ENCODE peak calls at places on chromosomes 7 and 10, in six cellular contexts. Y, T, F, W, E and D are unnamed samples.

GRCh38 chr10:69392481-69393000 is 24.2 kb downstream of the TACR2 start:
- DNase-seq in Y (peak; percentile 97), T (peak; percentile 69), F (peak; percentile 92), W (peak; percentile 83), E (peak; percentile 51), D (peak; percentile 91)

GRCh38 chr7:31553636-31554035 is 39.7 kb downstream of the ITPRID1 start:
- DNase-seq in Y (no peak), T (no peak), F (no peak), W (no peak), E (no peak), D (no peak)

GRCh38 chr10:62815373-62816111 is 624 bp downstream of the EGR2 start:
- DNase-seq in Y (peak; percentile 50), T (no peak), F (no peak), W (no peak), E (no peak), D (peak; percentile 69)

GRCh38 chr7:112995091-112995824 is 91.4 kb downstream of the GPR85 start:
- DNase-seq in Y (peak; percentile 20), T (no peak), F (no peak), W (no peak), E (no peak), D (no peak)

GRCh38 chr10:58718596-58718995 is 205.9 kb downstream of the BICC1 start:
- DNase-seq in Y (no peak), T (no peak), F (no peak), W (no peak), E (no peak), D (no peak)

GRCh38 chr7:122550545-122550944 is 148.4 kb downstream of the RNF133 start:
- DNase-seq in Y (peak; percentile 23), T (no peak), F (no peak), W (no peak), E (no peak), D (no peak)

GRCh38 chr7:44288381-44288685 is 37.1 kb downstream of the CAMK2B start:
- DNase-seq in Y (no peak), T (no peak), F (no peak), W (no peak), E (no peak), D (peak; percentile 43)

GRCh38 chr7:90192876-90193765 is 18.4 kb upstream of the STEAP2 start:
- DNase-seq in Y (no peak), T (no peak), F (no peak), W (no peak), E (no peak), D (no peak)

GRCh38 chr10:29479081-29479917 is 155.5 kb downstream of the SVIL start:
- DNase-seq in Y (no peak), T (no peak), F (no peak), W (no peak), E (no peak), D (no peak)

GRCh38 chr10:18713077-18713476 is 53.8 kb downstream of the ARL5B start:
- DNase-seq in Y (no peak), T (peak; percentile 53), F (no peak), W (no peak), E (no peak), D (no peak)

GRCh38 chr10:97915761-97916160 is 66.1 kb downstream of the GOLGA7B start:
- DNase-seq in Y (no peak), T (no peak), F (no peak), W (no peak), E (no peak), D (no peak)

GRCh38 chr7:78734626-78735025 is 718.8 kb downstream of the MAGI2 start:
- DNase-seq in Y (no peak), T (no peak), F (no peak), W (no peak), E (peak; percentile 1), D (no peak)

GRCh38 chr7:134894928-134895327 is 91.4 kb upstream of the AGBL3 start:
- DNase-seq in Y (no peak), T (no peak), F (no peak), W (no peak), E (no peak), D (no peak)
- TF ChIP-seq CREB1 in Y (no peak), T (no peak), F (no peak), W (no peak), E (no peak), D (no peak)

GRCh38 chr7:41336981-41337380 is 365.9 kb downstream of the INHBA start:
- DNase-seq in Y (no peak), T (no peak), F (no peak), W (no peak), E (no peak), D (no peak)

GRCh38 chr7:41334071-41334862 is 368.6 kb downstream of the INHBA start:
- DNase-seq in Y (no peak), T (no peak), F (no peak), W (no peak), E (no peak), D (no peak)

GRCh38 chr7:41339913-41340676 is 362.8 kb downstream of the INHBA start:
- DNase-seq in Y (no peak), T (no peak), F (no peak), W (no peak), E (no peak), D (no peak)

GRCh38 chr7:41333506-41333905 is 369.4 kb downstream of the INHBA start:
- DNase-seq in Y (no peak), T (no peak), F (no peak), W (no peak), E (no peak), D (no peak)

DNA sequence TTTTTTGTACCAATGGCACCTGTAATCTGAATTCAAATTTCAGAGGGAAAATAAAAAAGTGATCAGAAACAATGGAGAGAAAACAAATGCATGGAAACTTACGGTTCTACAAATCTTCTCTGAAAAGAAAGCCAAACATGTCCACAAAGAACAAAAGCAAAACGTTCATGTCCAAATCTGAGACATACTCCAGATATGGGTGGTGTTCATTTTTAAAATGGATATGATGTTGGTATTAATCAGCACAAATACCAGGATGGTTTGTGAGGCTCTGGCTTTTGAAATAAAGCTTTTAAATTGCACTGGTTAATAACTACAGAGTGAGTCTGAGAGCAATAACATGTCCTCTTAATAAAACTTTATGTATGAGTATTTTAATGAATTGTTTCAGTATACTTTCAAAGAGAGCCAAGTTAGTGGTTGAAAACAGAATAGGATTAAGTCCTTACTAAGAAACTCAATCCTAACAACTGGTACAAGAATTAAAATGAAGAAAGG is 366.4 kb downstream of the INHBA start:
- DNase-seq in Y (no peak), T (no peak), F (no peak), W (no peak), E (no peak), D (no peak)
- TF ChIP-seq CREB1 in Y (no peak), T (no peak), F (no peak), W (no peak), E (no peak), D (no peak)

DNA sequence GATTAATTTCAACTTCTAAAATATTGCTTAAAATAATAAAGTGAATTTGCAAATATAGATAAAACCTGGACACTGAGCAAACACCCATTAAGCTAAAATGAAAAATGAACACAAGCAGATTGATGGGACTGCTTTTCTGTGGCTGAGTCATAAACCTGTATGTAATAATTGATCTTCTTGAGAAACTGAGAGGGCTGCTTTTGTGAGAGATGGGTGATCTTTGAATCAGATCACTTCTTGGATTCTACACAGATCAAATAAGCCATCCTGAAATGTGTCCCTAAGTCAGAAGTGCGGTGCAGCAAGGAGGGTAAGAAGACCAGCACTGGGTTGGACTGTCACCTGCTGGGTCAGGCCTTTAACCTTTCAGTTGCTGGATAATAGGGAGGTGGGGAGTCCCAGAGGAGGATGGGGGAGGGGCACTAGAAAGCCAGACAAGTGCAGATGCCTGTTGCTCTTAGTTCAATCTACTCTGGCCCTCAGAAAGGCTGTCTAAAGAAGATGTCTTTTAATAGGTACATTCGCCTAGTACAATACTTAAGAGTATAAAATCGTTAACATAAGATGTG is 178.2 kb upstream of the NAMPT start:
- DNase-seq in Y (peak; percentile 39), T (no peak), F (peak; percentile 36), W (no peak), E (no peak), D (no peak)
- TF ChIP-seq CREB1 in Y (no peak), T (no peak), F (no peak), W (no peak), E (no peak), D (no peak)

GRCh38 chr10:100982916-100983830 is 4.1 kb downstream of the MRPL43 start:
- DNase-seq in Y (no peak), T (no peak), F (no peak), W (no peak), E (no peak), D (no peak)

GRCh38 chr10:100986623-100986951 is 710 bp downstream of the MRPL43 start:
- DNase-seq in Y (no peak), T (no peak), F (no peak), W (no peak), E (no peak), D (no peak)

GRCh38 chr10:100983868-100984669 is 3.2 kb downstream of the MRPL43 start:
- DNase-seq in Y (no peak), T (no peak), F (no peak), W (no peak), E (no peak), D (no peak)

GRCh38 chr10:100985336-100985735 is 2.0 kb downstream of the MRPL43 start:
- DNase-seq in Y (no peak), T (peak; percentile 48), F (no peak), W (peak; percentile 27), E (no peak), D (no peak)

GRCh38 chr10:100984670-100985177 is 2.6 kb downstream of the MRPL43 start:
- DNase-seq in Y (no peak), T (no peak), F (no peak), W (no peak), E (no peak), D (no peak)
- TF ChIP-seq CREB1 in Y (no peak), T (no peak), F (no peak), W (no peak), E (no peak), D (no peak)

GRCh38 chr10:36344240-36344639 is 702.1 kb upstream of the FZD8 start:
- DNase-seq in Y (no peak), T (no peak), F (no peak), W (no peak), E (no peak), D (no peak)
- TF ChIP-seq CREB1 in Y (no peak), T (no peak), F (no peak), W (no peak), E (no peak), D (no peak)

GRCh38 chr10:121862624-121863023 is 65.2 kb downstream of the ATE1 start:
- DNase-seq in Y (peak; percentile 7), T (no peak), F (no peak), W (no peak), E (no peak), D (no peak)
- TF ChIP-seq CREB1 in Y (no peak), T (no peak), F (no peak), W (no peak), E (no peak), D (no peak)

GRCh38 chr7:92824901-92825480 is 11.4 kb downstream of the CDK6 start:
- DNase-seq in Y (no peak), T (no peak), F (no peak), W (no peak), E (no peak), D (no peak)

GRCh38 chr7:92823042-92823441 is 13.3 kb downstream of the CDK6 start:
- DNase-seq in Y (no peak), T (no peak), F (no peak), W (no peak), E (no peak), D (no peak)

GRCh38 chr7:92824450-92824849 is 11.9 kb downstream of the CDK6 start:
- DNase-seq in Y (no peak), T (no peak), F (no peak), W (no peak), E (no peak), D (no peak)

GRCh38 chr7:92827464-92827863 is 8.9 kb downstream of the CDK6 start:
- DNase-seq in Y (no peak), T (no peak), F (no peak), W (no peak), E (no peak), D (no peak)

GRCh38 chr7:92826258-92827004 is 9.9 kb downstream of the CDK6 start:
- DNase-seq in Y (no peak), T (no peak), F (no peak), W (no peak), E (no peak), D (no peak)
- TF ChIP-seq CREB1 in Y (no peak), T (no peak), F (no peak), W (no peak), E (no peak), D (no peak)